ENCODE peak calls at places on chromosomes 5 and 9, in five cellular contexts. V, Y, S, J and R are unnamed samples.

GRCh38 chr9:69945671-69946141 is 97.9 kb upstream of the MAMDC2 start:
- DNase-seq in V (no peak), Y (no peak), S (no peak), J (no peak), R (no peak)

GRCh38 chr5:149605354-149605997 is 24.2 kb downstream of the ARHGEF37 start:
- DNase-seq in V (no peak), Y (no peak), S (no peak), J (no peak), R (no peak)

GRCh38 chr5:135376961-135377621 is 21.9 kb downstream of the MACROH2A1 start:
- DNase-seq in V (no peak), Y (peak), S (no peak), J (no peak), R (no peak)

GRCh38 chr5:95609711-95610110 is 10.2 kb upstream of the GPR150 start:
- DNase-seq in V (no peak), Y (no peak), S (no peak), J (no peak), R (no peak)

GRCh38 chr9:126342621-126343031 is 16.0 kb downstream of the MVB12B start:
- DNase-seq in V (no peak), Y (no peak), S (no peak), J (peak), R (no peak)

GRCh38 chr5:133285583-133286021 is 233.8 kb downstream of the HSPA4 start:
- DNase-seq in V (no peak), Y (no peak), S (no peak), J (no peak), R (peak)

GRCh38 chr5:154860123-154860522 is 1.7 kb downstream of the CNOT8 start:
- DNase-seq in V (no peak), Y (no peak), S (no peak), J (peak), R (no peak)

GRCh38 chr5:139287890-139288635 is 5.5 kb upstream of the MATR3 start:
- DNase-seq in V (no peak), Y (no peak), S (no peak), J (no peak), R (no peak)

GRCh38 chr9:99578666-99579065 is 243.0 kb upstream of the NR4A3 start:
- DNase-seq in V (no peak), Y (no peak), S (no peak), J (no peak), R (no peak)

GRCh38 chr5:92907914-92908606 is 673.0 kb downstream of the NR2F1-AS1 start:
- DNase-seq in V (no peak), Y (no peak), S (no peak), J (peak), R (no peak)

GRCh38 chr5:58072202-58072791 is 387.6 kb downstream of the PLK2 start:
- DNase-seq in V (no peak), Y (peak), S (no peak), J (no peak), R (peak)

GRCh38 chr5:180126716-180127681 is 55.4 kb upstream of the RNF130 start:
- DNase-seq in V (peak), Y (peak), S (no peak), J (no peak), R (peak)

GRCh38 chr9:113617550-113617949 is 154.0 kb downstream of the RGS3 start:
- DNase-seq in V (no peak), Y (peak), S (no peak), J (no peak), R (no peak)

GRCh38 chr9:21017092-21017491 is 14.3 kb downstream of the HACD4 start:
- DNase-seq in V (no peak), Y (no peak), S (no peak), J (no peak), R (no peak)

GRCh38 chr9:74556685-74557084 is 59.5 kb downstream of the RORB start:
- DNase-seq in V (no peak), Y (no peak), S (no peak), J (no peak), R (no peak)

GRCh38 chr9:69898714-69899209 is 78.1 kb downstream of the CFAP95 start:
- DNase-seq in V (no peak), Y (no peak), S (peak), J (peak), R (no peak)

GRCh38 chr9:21840647-21841046 is 38.2 kb downstream of the MTAP start:
- DNase-seq in V (no peak), Y (no peak), S (no peak), J (no peak), R (no peak)

GRCh38 chr9:27626629-27627564 is 53.6 kb upstream of the C9orf72 start:
- DNase-seq in V (no peak), Y (no peak), S (no peak), J (no peak), R (no peak)

GRCh38 chr5:58412932-58413331 is 47.0 kb downstream of the PLK2 start:
- DNase-seq in V (no peak), Y (peak), S (no peak), J (no peak), R (no peak)

GRCh38 chr5:38258319-38259061 is at the start of gene EGFLAM:
- DNase-seq in V (peak), Y (peak), S (no peak), J (no peak), R (peak)

GRCh38 chr5:308672-309271 is 12.7 kb upstream of the AHRR start:
- DNase-seq in V (no peak), Y (peak), S (no peak), J (no peak), R (no peak)

GRCh38 chr5:110909415-110909814 is 162.1 kb upstream of the TSLP start:
- DNase-seq in V (no peak), Y (no peak), S (no peak), J (no peak), R (no peak)

GRCh38 chr9:114551750-114552685 is 35.6 kb upstream of the ATP6V1G1 start:
- DNase-seq in V (no peak), Y (peak), S (peak), J (peak), R (peak)

GRCh38 chr9:21817176-21817575 is 14.7 kb downstream of the MTAP start:
- DNase-seq in V (no peak), Y (no peak), S (no peak), J (no peak), R (no peak)

GRCh38 chr5:62152394-62153123 is 153.4 kb upstream of the KIF2A start:
- DNase-seq in V (no peak), Y (no peak), S (no peak), J (no peak), R (no peak)

GRCh38 chr5:173971681-173972080 is 17.3 kb upstream of the C5orf47 start:
- DNase-seq in V (no peak), Y (no peak), S (no peak), J (no peak), R (no peak)

GRCh38 chr5:160477266-160477970 is 55.8 kb downstream of the PTTG1 start:
- DNase-seq in V (no peak), Y (no peak), S (no peak), J (peak), R (no peak)

GRCh38 chr9:136619742-136620440 is 42.8 kb upstream of the EGFL7 start:
- DNase-seq in V (peak), Y (no peak), S (no peak), J (peak), R (no peak)

GRCh38 chr5:180287868-180288267 is 4.0 kb downstream of the MAPK9 start:
- DNase-seq in V (no peak), Y (peak), S (no peak), J (peak), R (no peak)

GRCh38 chr5:151454166-151454565 is 6.8 kb downstream of the SLC36A1 start:
- DNase-seq in V (no peak), Y (no peak), S (no peak), J (no peak), R (peak)

GRCh38 chr9:84845956-84846355 is 176.4 kb downstream of the NTRK2 start:
- DNase-seq in V (no peak), Y (no peak), S (no peak), J (no peak), R (no peak)

GRCh38 chr5:140569197-140569596 is 4.6 kb downstream of the SLC35A4 start:
- DNase-seq in V (no peak), Y (no peak), S (no peak), J (no peak), R (no peak)

GRCh38 chr5:126354857-126355731 is 68.1 kb upstream of the GRAMD2B start:
- DNase-seq in V (no peak), Y (no peak), S (no peak), J (no peak), R (no peak)

GRCh38 chr5:5616247-5616895 is 193.9 kb downstream of the ICE1 start:
- DNase-seq in V (no peak), Y (peak), S (no peak), J (no peak), R (no peak)

GRCh38 chr5:179906795-179907569 is 715 bp downstream of the TBC1D9B start:
- DNase-seq in V (peak), Y (peak), S (no peak), J (no peak), R (peak)

GRCh38 chr9:4020038-4020746 is 279.7 kb downstream of the GLIS3 start:
- DNase-seq in V (no peak), Y (no peak), S (no peak), J (no peak), R (no peak)

GRCh38 chr9:127779136-127779981 is 893 bp upstream of the SH2D3C start:
- DNase-seq in V (no peak), Y (peak), S (no peak), J (no peak), R (no peak)

GRCh38 chr5:3852154-3852930 is 256.7 kb downstream of the IRX1 start:
- DNase-seq in V (no peak), Y (no peak), S (no peak), J (no peak), R (no peak)

GRCh38 chr9:79974806-79975422 is 403.1 kb downstream of the TLE4 start:
- DNase-seq in V (no peak), Y (no peak), S (no peak), J (no peak), R (no peak)

DNA sequence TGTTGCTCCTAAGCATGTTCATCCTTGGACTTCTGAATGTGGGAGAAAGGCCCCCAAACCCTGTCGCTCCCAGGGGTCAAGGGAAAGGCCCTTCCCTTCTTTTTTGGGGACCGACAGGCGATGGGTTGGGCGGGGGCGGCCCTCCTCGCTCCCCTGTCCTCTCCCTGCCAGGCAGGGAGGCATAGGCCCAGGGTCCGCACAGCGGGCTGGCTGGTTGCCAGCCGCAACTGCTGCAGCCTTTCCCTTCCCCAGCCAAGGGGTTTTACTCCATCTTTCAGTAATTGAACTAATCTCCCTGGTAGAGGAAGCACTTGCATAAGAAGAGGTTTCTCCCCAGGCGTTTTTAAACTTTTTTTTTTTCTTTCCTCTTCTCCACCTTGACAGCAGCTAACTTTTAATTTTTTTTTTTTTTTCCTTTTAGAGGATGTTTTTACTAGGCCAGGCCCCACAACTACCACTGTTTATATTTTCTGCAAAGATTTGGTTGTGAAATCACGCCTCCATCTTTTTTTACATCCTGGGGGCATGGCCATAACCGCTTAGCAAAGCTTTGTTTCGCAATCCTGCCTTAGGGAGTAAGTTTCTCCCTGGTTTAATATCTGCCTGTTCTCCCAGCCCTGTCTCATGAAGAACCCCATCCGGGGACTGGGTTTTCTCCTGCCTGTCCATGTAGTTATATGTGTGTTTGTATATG is 216.9 kb upstream of the ZNF608 start:
- DNase-seq in V (peak), Y (no peak), S (no peak), J (peak), R (peak)
- TF ChIP-seq JUND in V (no peak), Y (no peak), S (no peak), J (no peak), R (no peak)

DNA sequence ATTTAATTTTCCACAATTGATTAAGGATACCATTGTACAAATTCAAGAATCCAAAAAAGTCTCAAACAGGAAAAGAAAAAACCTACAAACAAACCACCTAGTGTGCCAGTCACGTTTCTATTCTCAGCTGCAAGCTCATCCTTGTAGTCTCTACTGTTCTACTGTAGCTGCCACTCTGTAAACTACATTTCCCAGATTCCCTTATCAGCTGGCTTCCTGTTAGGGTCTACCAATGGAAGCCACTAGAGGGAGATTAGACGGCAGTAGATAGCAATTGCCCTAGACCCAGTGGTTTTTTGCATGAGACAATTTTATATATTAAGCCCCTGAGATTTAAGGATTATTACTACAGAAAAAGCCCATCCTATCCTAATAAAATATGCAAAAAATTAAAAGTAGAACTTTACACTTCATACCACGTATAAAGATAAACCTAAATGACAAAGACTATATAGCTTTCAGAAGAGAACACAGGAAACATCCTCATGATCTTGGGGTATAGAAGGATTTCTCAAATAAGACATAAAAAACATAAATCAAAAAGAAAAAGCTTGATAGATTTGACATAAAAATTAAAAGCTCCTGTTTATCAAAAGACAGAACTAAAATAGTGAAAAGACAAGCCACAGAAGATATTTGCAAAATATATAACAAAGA is 37.4 kb downstream of the P4HA2 start:
- DNase-seq in V (no peak), Y (peak), S (peak), J (peak), R (peak)
- TF ChIP-seq JUND in V (no peak), Y (no peak), S (no peak), J (no peak), R (no peak)

GRCh38 chr5:116930628-116931027 is 356.0 kb upstream of the SEMA6A start:
- DNase-seq in V (no peak), Y (no peak), S (no peak), J (no peak), R (no peak)
- TF ChIP-seq JUND in V (no peak), Y (no peak), S (no peak), J (no peak), R (no peak)

DNA sequence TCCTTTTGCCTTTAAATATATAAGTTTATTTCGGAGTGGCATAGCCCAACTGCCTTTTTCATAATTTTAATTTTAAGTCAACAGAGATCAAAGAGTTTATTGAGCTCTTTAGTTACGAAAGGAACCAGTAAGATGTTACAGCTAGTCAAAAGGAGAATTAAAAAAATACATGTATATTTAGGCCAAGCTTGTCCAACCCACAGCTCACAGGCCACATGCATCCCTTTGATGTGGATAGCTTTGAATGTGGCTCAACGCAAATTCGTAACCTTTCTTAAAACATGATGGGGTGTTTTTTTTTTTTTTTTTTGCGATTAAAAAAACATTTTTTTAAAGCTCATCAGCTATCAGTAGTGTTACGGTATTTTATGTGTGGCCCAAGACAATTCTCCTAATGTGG is 50.2 kb upstream of the IL31RA start:
- DNase-seq in V (no peak), Y (no peak), S (no peak), J (no peak), R (no peak)
- TF ChIP-seq JUND in V (no peak), Y (no peak), S (no peak), J (no peak), R (no peak)

DNA sequence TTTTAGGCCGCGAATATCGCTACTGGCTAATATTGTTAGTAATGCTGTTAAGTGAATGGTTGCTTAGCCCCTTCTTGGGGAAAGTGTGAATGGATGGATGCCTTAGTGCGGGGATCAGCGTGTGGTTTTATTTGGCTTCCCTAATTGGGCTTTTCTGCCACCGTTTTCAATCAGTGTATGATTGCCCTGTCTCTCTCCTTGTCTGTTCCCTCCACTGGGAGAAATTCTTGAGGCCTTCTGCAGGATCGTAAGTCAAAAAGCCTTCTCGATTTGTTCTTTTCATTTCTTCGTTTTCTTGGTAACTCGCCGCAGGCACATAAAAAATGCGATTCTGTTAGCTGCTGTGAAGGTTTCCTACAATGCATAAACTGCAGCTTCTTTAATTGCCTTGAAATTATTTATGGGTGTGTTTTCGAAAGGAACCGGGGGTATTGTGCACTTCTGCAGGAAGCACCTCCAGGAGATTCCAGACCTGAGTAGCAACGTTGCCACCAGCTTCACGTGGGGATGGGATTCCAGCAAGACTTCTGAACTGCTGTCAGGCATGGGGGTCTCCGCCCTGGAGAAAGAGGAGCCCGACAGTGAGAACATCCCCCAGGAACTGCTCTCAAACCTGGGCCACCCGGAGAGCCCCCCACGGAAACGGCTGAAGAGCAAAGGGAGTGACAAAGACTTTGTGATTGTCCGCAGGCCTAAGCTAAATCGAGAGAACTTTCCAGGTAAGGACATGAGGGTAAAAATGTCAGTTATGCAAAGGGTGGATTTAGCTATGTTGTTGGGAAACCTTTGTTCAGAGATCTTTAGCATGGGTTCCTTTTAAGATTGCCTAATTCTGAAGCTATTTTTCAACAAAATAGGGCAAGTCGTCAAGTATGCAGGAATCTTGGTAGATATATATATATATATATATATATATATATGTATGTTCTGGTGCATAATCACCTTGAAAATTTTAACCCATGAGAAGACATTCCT is 700 bp downstream of the SKP2 start:
- DNase-seq in V (no peak), Y (peak), S (no peak), J (no peak), R (no peak)
- TF ChIP-seq JUND in V (no peak), Y (no peak), S (no peak), J (no peak), R (no peak)